ENCODE peak calls at places on chromosomes 16 and 17, in four cellular contexts. One of them, this sample, is unnamed.

GRCh38 chr16:81444448-81445121 is at the start of gene CMIP:
- DNase-seq in H1: peak
- DNase-seq in GM12878: no peak
- DNase-seq in HepG2: peak
- DNase-seq in this sample: peak

GRCh38 chr16:65663774-65664173 is 541.9 kb upstream of the CDH11 start:
- DNase-seq in HepG2: no peak
- DNase-seq in H1: no peak
- DNase-seq in GM12878: no peak
- DNase-seq in this sample: no peak

GRCh38 chr17:43791589-43791988 is 11.4 kb downstream of the CFAP97D1 start:
- DNase-seq in H1: no peak
- DNase-seq in HepG2: peak
- DNase-seq in GM12878: no peak
- DNase-seq in this sample: peak

GRCh38 chr16:57614546-57615343 is 13.7 kb upstream of the ADGRG1 start:
- DNase-seq in GM12878: no peak
- DNase-seq in HepG2: no peak
- DNase-seq in H1: no peak
- DNase-seq in this sample: no peak

GRCh38 chr16:87945351-87946042 is 5.7 kb upstream of the BANP start:
- DNase-seq in H1: no peak
- DNase-seq in GM12878: no peak
- DNase-seq in HepG2: no peak
- DNase-seq in this sample: no peak

GRCh38 chr16:81600275-81600674 is 155.7 kb downstream of the CMIP start:
- DNase-seq in HepG2: peak
- DNase-seq in H1: no peak
- DNase-seq in GM12878: no peak
- DNase-seq in this sample: no peak

GRCh38 chr16:88843256-88843655 is 13.5 kb downstream of the GALNS start:
- DNase-seq in GM12878: no peak
- DNase-seq in H1: no peak
- DNase-seq in HepG2: no peak
- DNase-seq in this sample: no peak

GRCh38 chr17:50891577-50891989 is 25.4 kb upstream of the TOB1 start:
- DNase-seq in HepG2: no peak
- DNase-seq in GM12878: no peak
- DNase-seq in H1: no peak
- DNase-seq in this sample: no peak

GRCh38 chr16:70375636-70376611 is 29.2 kb downstream of the DDX19A start:
- DNase-seq in HepG2: no peak
- DNase-seq in GM12878: no peak
- DNase-seq in H1: no peak
- DNase-seq in this sample: no peak

GRCh38 chr17:59431606-59432005 is 100.2 kb downstream of the YPEL2 start:
- DNase-seq in HepG2: no peak
- DNase-seq in GM12878: no peak
- DNase-seq in H1: no peak
- DNase-seq in this sample: no peak

DNA sequence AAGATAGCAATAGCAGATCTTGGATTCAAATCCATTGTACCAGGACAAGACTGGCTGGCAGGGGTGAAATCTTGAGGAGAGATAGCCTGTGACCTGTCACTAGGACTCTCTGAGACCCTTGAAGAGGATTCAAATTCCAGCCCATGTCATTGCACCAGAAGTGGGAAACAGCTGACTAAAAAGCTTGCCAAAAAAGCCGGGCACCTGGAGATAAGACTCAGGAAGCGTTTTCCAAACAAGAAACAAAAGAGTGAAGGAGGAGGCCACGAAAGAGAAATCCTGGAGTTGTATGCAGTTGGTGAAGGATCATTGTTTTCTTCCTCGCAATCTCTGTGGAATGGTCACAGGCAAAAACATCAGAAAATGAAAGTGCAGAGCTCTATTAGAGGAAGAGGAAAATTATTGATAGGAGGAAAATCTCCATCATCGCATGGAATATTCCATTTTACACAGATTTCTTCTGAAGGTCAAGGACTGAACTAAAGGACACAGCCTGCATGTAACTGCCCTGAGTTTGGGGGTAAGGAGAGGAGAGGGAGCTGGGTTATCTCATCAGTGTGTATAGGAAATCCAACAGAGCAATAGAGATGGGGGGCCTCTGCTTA is 9.0 kb upstream of the WSB1 start:
- DNase-seq in GM12878: no peak
- DNase-seq in H1: no peak
- DNase-seq in HepG2: no peak
- DNase-seq in this sample: no peak
- TF ChIP-seq SUZ12 in GM12878: no peak
- TF ChIP-seq SUZ12 in H1: no peak
- TF ChIP-seq SUZ12 in HepG2: no peak
- TF ChIP-seq SUZ12 in this sample: no peak

DNA sequence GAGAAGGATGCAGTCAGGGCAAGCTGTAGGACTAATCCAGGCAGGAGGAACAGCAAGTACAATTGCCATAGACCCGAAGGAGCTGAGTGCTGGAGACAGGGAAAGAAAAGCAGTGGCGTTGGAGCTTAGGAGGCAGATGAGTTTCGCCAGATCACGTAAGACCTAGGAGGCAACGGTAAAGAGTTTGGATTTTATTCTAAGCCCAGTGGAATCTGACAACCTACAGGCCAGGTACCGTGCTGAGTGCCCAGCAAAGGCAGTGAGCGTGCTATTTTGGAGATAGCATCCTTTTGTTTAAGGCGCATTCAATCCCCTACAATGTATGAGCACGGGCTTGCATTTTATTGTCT is 1.2 kb downstream of the USP43 start:
- DNase-seq in GM12878: no peak
- DNase-seq in HepG2: no peak
- DNase-seq in H1: no peak
- DNase-seq in this sample: no peak
- TF ChIP-seq SP1 in GM12878: no peak
- TF ChIP-seq SP1 in HepG2: no peak
- TF ChIP-seq SP1 in H1: no peak
- TF ChIP-seq SP1 in this sample: no peak

GRCh38 chr17:81243333-81243664 is 4.2 kb downstream of the NDUFAF8 start:
- DNase-seq in HepG2: no peak
- DNase-seq in H1: no peak
- DNase-seq in GM12878: no peak
- DNase-seq in this sample: no peak

GRCh38 chr17:81242421-81243332 is 3.6 kb downstream of the NDUFAF8 start:
- DNase-seq in H1: no peak
- DNase-seq in GM12878: no peak
- DNase-seq in HepG2: no peak
- DNase-seq in this sample: no peak

GRCh38 chr17:81239714-81240555 is 817 bp downstream of the NDUFAF8 start:
- DNase-seq in H1: no peak
- DNase-seq in HepG2: no peak
- DNase-seq in GM12878: no peak
- DNase-seq in this sample: no peak

GRCh38 chr17:81241203-81241602 is 2.1 kb downstream of the NDUFAF8 start:
- DNase-seq in HepG2: no peak
- DNase-seq in GM12878: no peak
- DNase-seq in H1: no peak
- DNase-seq in this sample: no peak

DNA sequence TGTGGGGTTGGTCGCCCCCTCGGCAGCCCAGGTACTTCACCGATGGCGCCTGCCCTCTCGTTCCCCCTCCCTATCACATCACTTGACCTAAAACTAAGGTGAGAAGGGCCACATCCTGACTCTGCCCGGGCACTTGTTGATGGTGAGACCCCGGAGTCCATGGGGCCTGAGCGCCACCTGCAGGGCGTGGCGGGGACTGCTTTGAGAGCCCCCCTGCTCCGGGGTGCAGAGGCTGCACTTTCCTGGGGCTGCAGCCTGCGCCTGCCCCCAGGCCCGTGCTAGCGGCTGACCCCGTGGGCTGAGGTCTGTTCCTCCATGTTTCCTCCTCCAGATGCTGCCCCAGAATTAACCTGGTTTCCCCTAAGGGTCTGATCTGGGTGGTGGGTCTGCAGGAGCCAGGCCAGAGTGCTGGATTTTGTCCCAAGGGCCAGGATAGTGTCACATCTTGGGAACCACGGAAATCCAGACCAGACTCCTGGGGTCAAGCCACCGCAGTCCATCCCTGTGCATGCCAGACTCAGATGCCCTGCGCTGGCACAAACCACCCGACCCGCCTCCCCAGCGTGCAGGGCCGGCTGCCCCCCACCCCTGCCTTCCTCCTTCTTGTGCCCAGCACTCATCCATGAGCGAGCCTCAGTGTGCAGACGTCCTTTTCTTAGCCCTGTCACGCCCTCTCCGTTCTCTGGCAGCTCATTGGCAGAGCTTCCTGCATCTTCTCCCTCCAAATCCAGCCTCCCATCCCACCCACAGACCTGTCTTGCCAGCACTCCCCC is 2.7 kb downstream of the NDUFAF8 start:
- DNase-seq in HepG2: peak
- DNase-seq in H1: peak
- DNase-seq in GM12878: no peak
- DNase-seq in this sample: peak
- TF ChIP-seq SUZ12 in HepG2: no peak
- TF ChIP-seq SUZ12 in H1: no peak
- TF ChIP-seq SUZ12 in GM12878: no peak
- TF ChIP-seq SUZ12 in this sample: no peak

DNA sequence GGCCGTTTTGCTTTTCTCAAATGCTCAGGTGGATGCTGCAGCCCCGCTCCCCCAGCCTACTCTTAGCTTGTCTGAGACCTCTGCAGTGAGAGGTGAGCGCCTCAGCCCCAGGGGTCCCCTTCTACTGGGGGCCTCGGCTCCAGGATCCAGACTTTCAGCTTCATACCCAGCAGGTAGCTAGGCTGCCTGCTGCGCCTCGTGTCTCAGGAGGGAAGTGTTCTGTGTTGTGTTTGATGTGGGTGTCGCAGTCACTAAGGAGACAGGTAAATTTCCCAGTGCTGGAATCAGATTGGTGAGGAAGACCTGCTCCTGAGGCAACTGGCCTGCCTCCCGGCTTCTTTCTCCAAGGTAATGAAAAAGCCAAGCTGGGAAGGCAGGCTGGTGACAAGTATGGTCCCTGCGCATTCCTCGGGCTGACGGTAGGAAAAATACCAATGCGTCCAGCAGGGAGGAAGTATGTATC is 604.0 kb upstream of the SALL1 start:
- DNase-seq in GM12878: no peak
- DNase-seq in HepG2: no peak
- DNase-seq in H1: no peak
- DNase-seq in this sample: peak
- TF ChIP-seq SP1 in GM12878: no peak
- TF ChIP-seq SP1 in HepG2: no peak
- TF ChIP-seq SP1 in H1: no peak
- TF ChIP-seq SP1 in this sample: no peak

DNA sequence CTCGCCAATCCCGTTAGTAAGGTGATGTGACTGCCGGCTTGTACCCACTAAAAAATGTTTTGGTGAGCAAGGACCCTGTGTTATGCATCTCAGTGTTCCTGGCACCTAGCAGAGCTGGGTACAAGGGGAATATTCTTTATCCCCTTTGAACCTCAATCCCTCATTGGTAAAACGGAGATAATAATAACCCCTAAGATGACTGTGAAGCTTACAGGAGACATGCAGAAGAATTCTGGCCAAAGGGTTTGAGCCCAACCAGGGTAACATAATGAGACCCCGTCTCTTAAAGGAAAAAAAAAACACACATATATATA is 896 bp downstream of the GGA2 start:
- DNase-seq in GM12878: no peak
- DNase-seq in HepG2: no peak
- DNase-seq in H1: no peak
- DNase-seq in this sample: no peak
- TF ChIP-seq SUZ12 in GM12878: no peak
- TF ChIP-seq SUZ12 in HepG2: no peak
- TF ChIP-seq SUZ12 in H1: no peak
- TF ChIP-seq SUZ12 in this sample: no peak

GRCh38 chr16:47774661-47775060 is 313.5 kb downstream of the PHKB start:
- DNase-seq in H1: peak
- DNase-seq in GM12878: no peak
- DNase-seq in HepG2: peak
- DNase-seq in this sample: no peak
- TF ChIP-seq SP1 in H1: no peak
- TF ChIP-seq SP1 in GM12878: no peak
- TF ChIP-seq SP1 in HepG2: no peak
- TF ChIP-seq SP1 in this sample: no peak

GRCh38 chr17:64529221-64529620 is 22.4 kb downstream of the CEP95 start:
- DNase-seq in GM12878: no peak
- DNase-seq in HepG2: no peak
- DNase-seq in H1: no peak
- DNase-seq in this sample: no peak

GRCh38 chr17:64533784-64534183 is 27.0 kb downstream of the CEP95 start:
- DNase-seq in HepG2: no peak
- DNase-seq in H1: no peak
- DNase-seq in GM12878: no peak
- DNase-seq in this sample: no peak

GRCh38 chr17:64532409-64532808 is 25.6 kb downstream of the CEP95 start:
- DNase-seq in H1: no peak
- DNase-seq in GM12878: no peak
- DNase-seq in HepG2: no peak
- DNase-seq in this sample: no peak

GRCh38 chr17:64534187-64534586 is 27.4 kb downstream of the CEP95 start:
- DNase-seq in H1: no peak
- DNase-seq in HepG2: no peak
- DNase-seq in GM12878: no peak
- DNase-seq in this sample: no peak

DNA sequence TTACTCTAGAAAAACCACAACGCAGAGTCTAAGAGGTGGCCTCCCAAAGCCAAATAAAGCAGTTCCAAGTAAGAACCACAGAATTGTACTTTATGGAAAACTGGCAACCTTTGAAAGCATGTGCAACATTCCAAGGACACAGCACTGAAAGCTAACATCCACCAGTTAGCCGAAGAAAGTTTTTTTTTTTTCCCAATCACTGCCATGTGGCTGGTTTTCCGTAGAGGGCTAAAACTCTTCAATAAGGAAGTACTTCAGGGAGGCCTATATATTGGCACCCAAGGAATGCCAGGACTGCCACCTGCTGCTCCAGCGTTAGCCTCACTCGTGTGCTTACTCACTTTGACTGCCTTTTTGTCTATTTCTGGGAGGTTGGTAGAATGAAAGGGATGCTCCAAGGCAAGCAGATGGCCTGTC is 25.2 kb downstream of the CEP95 start:
- DNase-seq in H1: no peak
- DNase-seq in HepG2: no peak
- DNase-seq in GM12878: no peak
- DNase-seq in this sample: no peak
- TF ChIP-seq SUZ12 in H1: no peak
- TF ChIP-seq SUZ12 in HepG2: no peak
- TF ChIP-seq SUZ12 in GM12878: no peak
- TF ChIP-seq SUZ12 in this sample: no peak

GRCh38 chr16:77043076-77043475 is 147.9 kb upstream of the MON1B start:
- DNase-seq in GM12878: no peak
- DNase-seq in HepG2: no peak
- DNase-seq in H1: no peak
- DNase-seq in this sample: no peak
- TF ChIP-seq SP1 in GM12878: no peak
- TF ChIP-seq SP1 in HepG2: no peak
- TF ChIP-seq SP1 in H1: no peak
- TF ChIP-seq SP1 in this sample: no peak